ENCODE peak calls at places on chromosomes 4 and X, in four cellular contexts. N, A, K and I are unnamed samples.

GRCh38 chrX:39948564-39948963 is 149.2 kb downstream of the BCOR start:
- DNase-seq in K (peak), A (no peak), N (no peak), I (no peak)

GRCh38 chr4:7832331-7832730 is 107.3 kb downstream of the AFAP1 start:
- DNase-seq in K (no peak), A (no peak), N (no peak), I (no peak)

GRCh38 chr4:53997901-53998300 is 66.5 kb downstream of the CHIC2 start:
- DNase-seq in K (no peak), A (no peak), N (no peak), I (peak)

GRCh38 chr4:158860856-158861255 is 92.0 kb downstream of the FNIP2 start:
- DNase-seq in K (no peak), N (no peak), A (no peak), I (no peak)

GRCh38 chrX:118520206-118520857 is 24.7 kb downstream of the DOCK11 start:
- DNase-seq in K (no peak), A (peak), N (no peak), I (no peak)

GRCh38 chr4:151324449-151325319 is 721 bp downstream of the SH3D19 start:
- DNase-seq in A (peak), K (peak), N (no peak), I (peak)

GRCh38 chr4:6271206-6271605 is 1.6 kb downstream of the WFS1 start:
- DNase-seq in K (no peak), A (no peak), N (no peak), I (no peak)

GRCh38 chr4:85869156-85869555 is 394.2 kb downstream of the ARHGAP24 start:
- DNase-seq in N (no peak), K (no peak), A (no peak), I (no peak)

GRCh38 chrX:129403974-129404669 is 119.2 kb downstream of the SMARCA1 start:
- DNase-seq in N (no peak), A (no peak), K (no peak), I (no peak)

GRCh38 chr4:161336016-161336415 is 827.8 kb downstream of the FSTL5 start:
- DNase-seq in K (no peak), A (no peak), N (no peak), I (no peak)

GRCh38 chr4:173494013-173494970 is 35.7 kb downstream of the HAND2 start:
- DNase-seq in K (peak), N (no peak), A (peak), I (peak)

GRCh38 chr4:149113804-149114430 is 671.7 kb upstream of the NR3C2 start:
- DNase-seq in N (peak), A (peak), K (no peak), I (peak)

GRCh38 chr4:54473077-54473545 is 184.6 kb upstream of the KIT start:
- DNase-seq in N (no peak), K (no peak), A (peak), I (no peak)

GRCh38 chr4:140943887-140944515 is 187.8 kb upstream of the TBC1D9 start:
- DNase-seq in K (no peak), N (no peak), A (peak), I (no peak)

GRCh38 chr4:56158483-56158882 is 209.7 kb downstream of the CEP135 start:
- DNase-seq in A (no peak), N (no peak), K (no peak), I (no peak)

GRCh38 chr4:13543091-13543581 is 1.2 kb downstream of the NKX3-2 start:
- DNase-seq in A (no peak), N (no peak), K (no peak), I (no peak)

GRCh38 chr4:8516061-8516573 is 64.1 kb upstream of the GPR78 start:
- DNase-seq in K (no peak), N (no peak), A (peak), I (no peak)

GRCh38 chr4:102858828-102859464 is 9.8 kb upstream of the CISD2 start:
- DNase-seq in A (no peak), N (no peak), K (no peak), I (no peak)

GRCh38 chr4:98498774-98499173 is 159.6 kb downstream of the TSPAN5 start:
- DNase-seq in K (no peak), N (no peak), A (no peak), I (no peak)

GRCh38 chrX:106894978-106895452 is 8.1 kb downstream of the RIPPLY1 start:
- DNase-seq in K (no peak), A (peak), N (no peak), I (peak)

GRCh38 chrX:153964105-153964504 is 7.5 kb downstream of the HCFC1 start:
- DNase-seq in A (no peak), N (no peak), K (no peak), I (no peak)

GRCh38 chrX:13081385-13082285 is 37.2 kb upstream of the FAM9C start:
- DNase-seq in N (no peak), A (no peak), K (no peak), I (no peak)

GRCh38 chr4:831483-831805 is 5.5 kb upstream of the CPLX1 start:
- DNase-seq in N (no peak), A (no peak), K (no peak), I (no peak)

GRCh38 chrX:69424161-69424560 is 80.0 kb upstream of the NALF2 start:
- DNase-seq in N (no peak), A (no peak), K (no peak), I (peak)

GRCh38 chr4:139728146-139728545 is 62.5 kb downstream of the MGST2 start:
- DNase-seq in N (no peak), K (no peak), A (no peak), I (no peak)

GRCh38 chrX:130173190-130173895 is 1.6 kb downstream of the RAB33A start:
- DNase-seq in K (no peak), A (peak), N (peak), I (peak)

GRCh38 chr4:128225148-128225547 is 62.5 kb downstream of the PGRMC2 start:
- DNase-seq in K (no peak), N (no peak), A (no peak), I (no peak)

GRCh38 chr4:125368161-125368560 is 53.4 kb downstream of the FAT4 start:
- DNase-seq in A (no peak), K (peak), N (no peak), I (no peak)

GRCh38 chrX:153245288-153245731 is 66.2 kb downstream of the MAGEA1 start:
- DNase-seq in N (no peak), A (peak), K (no peak), I (no peak)